ENCODE peak calls at places on chromosomes 12 and 14, in ten cellular contexts. One of them, this sample, is unnamed.

GRCh38 chr12:111066744-111067437 is 146.5 kb upstream of the MYL2 start:
- DNase-seq in SW 1271: peak; percentile 13
- DNase-seq in NT2/D1: no peak
- DNase-seq in AG09319: no peak
- DNase-seq in EL: peak; percentile 9
- DNase-seq in mammary epithelial cell: no peak
- DNase-seq in DMS153: no peak
- DNase-seq in stimulated activated CD4-positive, alpha-beta T cell treated with anti-CD3 and anti-CD28 coated beads, Interleukin-2, amount 100 ng/mL, for 48 hours: no peak
- DNase-seq in activated T-cell treated with anti-CD3 and anti-CD28 coated beads, Interleukin-2, amount 50 U/mL, for 24 hours: no peak
- DNase-seq in activated T-helper 1 cell treated with Interleukin-2 at 50 U/mL for 16 hours: no peak
- DNase-seq in this sample: peak; percentile 59

GRCh38 chr14:89365071-89365801 is 51.8 kb downstream of the FOXN3 start:
- DNase-seq in EL: no peak
- DNase-seq in stimulated activated CD4-positive, alpha-beta T cell treated with anti-CD3 and anti-CD28 coated beads, Interleukin-2, amount 100 ng/mL, for 48 hours: peak; percentile 26
- DNase-seq in activated T-cell treated with anti-CD3 and anti-CD28 coated beads, Interleukin-2, amount 50 U/mL, for 24 hours: peak; percentile 56
- DNase-seq in mammary epithelial cell: no peak
- DNase-seq in DMS153: no peak
- DNase-seq in AG09319: no peak
- DNase-seq in SW 1271: no peak
- DNase-seq in NT2/D1: no peak
- DNase-seq in activated T-helper 1 cell treated with Interleukin-2 at 50 U/mL for 16 hours: peak; percentile 33
- DNase-seq in this sample: peak; percentile 87

GRCh38 chr14:104387385-104388010 is 192.1 kb upstream of the C14orf180 start:
- DNase-seq in AG09319: no peak
- DNase-seq in activated T-helper 1 cell treated with Interleukin-2 at 50 U/mL for 16 hours: no peak
- DNase-seq in activated T-cell treated with anti-CD3 and anti-CD28 coated beads, Interleukin-2, amount 50 U/mL, for 24 hours: peak; percentile 25
- DNase-seq in SW 1271: no peak
- DNase-seq in EL: no peak
- DNase-seq in stimulated activated CD4-positive, alpha-beta T cell treated with anti-CD3 and anti-CD28 coated beads, Interleukin-2, amount 100 ng/mL, for 48 hours: no peak
- DNase-seq in mammary epithelial cell: no peak
- DNase-seq in DMS153: no peak
- DNase-seq in NT2/D1: no peak
- DNase-seq in this sample: no peak

GRCh38 chr12:73665193-73665592 is 872.4 kb upstream of the ATXN7L3B start:
- DNase-seq in AG09319: no peak
- DNase-seq in DMS153: no peak
- DNase-seq in activated T-helper 1 cell treated with Interleukin-2 at 50 U/mL for 16 hours: no peak
- DNase-seq in NT2/D1: no peak
- DNase-seq in mammary epithelial cell: no peak
- DNase-seq in stimulated activated CD4-positive, alpha-beta T cell treated with anti-CD3 and anti-CD28 coated beads, Interleukin-2, amount 100 ng/mL, for 48 hours: no peak
- DNase-seq in SW 1271: no peak
- DNase-seq in EL: no peak
- DNase-seq in activated T-cell treated with anti-CD3 and anti-CD28 coated beads, Interleukin-2, amount 50 U/mL, for 24 hours: no peak
- DNase-seq in this sample: no peak

GRCh38 chr12:92208613-92209121 is 63.0 kb upstream of the BTG1 start:
- DNase-seq in stimulated activated CD4-positive, alpha-beta T cell treated with anti-CD3 and anti-CD28 coated beads, Interleukin-2, amount 100 ng/mL, for 48 hours: no peak
- DNase-seq in NT2/D1: no peak
- DNase-seq in DMS153: peak; percentile 19
- DNase-seq in EL: peak; percentile 10
- DNase-seq in mammary epithelial cell: peak; percentile 65
- DNase-seq in activated T-cell treated with anti-CD3 and anti-CD28 coated beads, Interleukin-2, amount 50 U/mL, for 24 hours: peak; percentile 49
- DNase-seq in activated T-helper 1 cell treated with Interleukin-2 at 50 U/mL for 16 hours: no peak
- DNase-seq in SW 1271: no peak
- DNase-seq in AG09319: no peak
- DNase-seq in this sample: peak; percentile 66

GRCh38 chr12:11711675-11712327 is 62.3 kb downstream of the ETV6 start:
- DNase-seq in activated T-cell treated with anti-CD3 and anti-CD28 coated beads, Interleukin-2, amount 50 U/mL, for 24 hours: no peak
- DNase-seq in stimulated activated CD4-positive, alpha-beta T cell treated with anti-CD3 and anti-CD28 coated beads, Interleukin-2, amount 100 ng/mL, for 48 hours: no peak
- DNase-seq in EL: peak; percentile 15
- DNase-seq in DMS153: no peak
- DNase-seq in mammary epithelial cell: no peak
- DNase-seq in AG09319: peak; percentile 45
- DNase-seq in activated T-helper 1 cell treated with Interleukin-2 at 50 U/mL for 16 hours: no peak
- DNase-seq in NT2/D1: no peak
- DNase-seq in SW 1271: no peak
- DNase-seq in this sample: no peak

GRCh38 chr12:56676851-56677601 is 11.1 kb downstream of the PTGES3 start:
- DNase-seq in DMS153: no peak
- DNase-seq in AG09319: no peak
- DNase-seq in stimulated activated CD4-positive, alpha-beta T cell treated with anti-CD3 and anti-CD28 coated beads, Interleukin-2, amount 100 ng/mL, for 48 hours: no peak
- DNase-seq in EL: no peak
- DNase-seq in activated T-cell treated with anti-CD3 and anti-CD28 coated beads, Interleukin-2, amount 50 U/mL, for 24 hours: peak; percentile 28
- DNase-seq in NT2/D1: no peak
- DNase-seq in activated T-helper 1 cell treated with Interleukin-2 at 50 U/mL for 16 hours: no peak
- DNase-seq in SW 1271: no peak
- DNase-seq in mammary epithelial cell: no peak
- DNase-seq in this sample: no peak

GRCh38 chr12:4037747-4038312 is 164.6 kb upstream of the PARP11 start:
- DNase-seq in EL: peak; percentile 42
- DNase-seq in mammary epithelial cell: peak; percentile 47
- DNase-seq in stimulated activated CD4-positive, alpha-beta T cell treated with anti-CD3 and anti-CD28 coated beads, Interleukin-2, amount 100 ng/mL, for 48 hours: no peak
- DNase-seq in AG09319: no peak
- DNase-seq in NT2/D1: no peak
- DNase-seq in activated T-cell treated with anti-CD3 and anti-CD28 coated beads, Interleukin-2, amount 50 U/mL, for 24 hours: no peak
- DNase-seq in SW 1271: peak; percentile 62
- DNase-seq in activated T-helper 1 cell treated with Interleukin-2 at 50 U/mL for 16 hours: no peak
- DNase-seq in DMS153: no peak
- DNase-seq in this sample: no peak

GRCh38 chr14:92638266-92638665 is 110.2 kb downstream of the LGMN start:
- DNase-seq in AG09319: no peak
- DNase-seq in stimulated activated CD4-positive, alpha-beta T cell treated with anti-CD3 and anti-CD28 coated beads, Interleukin-2, amount 100 ng/mL, for 48 hours: no peak
- DNase-seq in mammary epithelial cell: no peak
- DNase-seq in activated T-cell treated with anti-CD3 and anti-CD28 coated beads, Interleukin-2, amount 50 U/mL, for 24 hours: no peak
- DNase-seq in activated T-helper 1 cell treated with Interleukin-2 at 50 U/mL for 16 hours: no peak
- DNase-seq in SW 1271: no peak
- DNase-seq in EL: no peak
- DNase-seq in DMS153: no peak
- DNase-seq in NT2/D1: no peak
- DNase-seq in this sample: no peak

GRCh38 chr12:104521731-104522130 is 65.0 kb downstream of the CHST11 start:
- DNase-seq in EL: peak; percentile 26
- DNase-seq in NT2/D1: no peak
- DNase-seq in DMS153: no peak
- DNase-seq in mammary epithelial cell: no peak
- DNase-seq in AG09319: no peak
- DNase-seq in activated T-helper 1 cell treated with Interleukin-2 at 50 U/mL for 16 hours: no peak
- DNase-seq in stimulated activated CD4-positive, alpha-beta T cell treated with anti-CD3 and anti-CD28 coated beads, Interleukin-2, amount 100 ng/mL, for 48 hours: no peak
- DNase-seq in activated T-cell treated with anti-CD3 and anti-CD28 coated beads, Interleukin-2, amount 50 U/mL, for 24 hours: no peak
- DNase-seq in SW 1271: no peak
- DNase-seq in this sample: no peak

GRCh38 chr12:76299536-76300296 is 48.5 kb downstream of the BBS10 start:
- DNase-seq in EL: peak; percentile 43
- DNase-seq in mammary epithelial cell: no peak
- DNase-seq in DMS153: no peak
- DNase-seq in activated T-cell treated with anti-CD3 and anti-CD28 coated beads, Interleukin-2, amount 50 U/mL, for 24 hours: no peak
- DNase-seq in AG09319: no peak
- DNase-seq in SW 1271: peak; percentile 68
- DNase-seq in stimulated activated CD4-positive, alpha-beta T cell treated with anti-CD3 and anti-CD28 coated beads, Interleukin-2, amount 100 ng/mL, for 48 hours: no peak
- DNase-seq in activated T-helper 1 cell treated with Interleukin-2 at 50 U/mL for 16 hours: no peak
- DNase-seq in NT2/D1: no peak
- DNase-seq in this sample: no peak

GRCh38 chr12:31000751-31001150 is 72.9 kb upstream of the DDX11 start:
- DNase-seq in NT2/D1: no peak
- DNase-seq in activated T-helper 1 cell treated with Interleukin-2 at 50 U/mL for 16 hours: no peak
- DNase-seq in EL: peak; percentile 54
- DNase-seq in DMS153: peak; percentile 19
- DNase-seq in mammary epithelial cell: peak; percentile 16
- DNase-seq in activated T-cell treated with anti-CD3 and anti-CD28 coated beads, Interleukin-2, amount 50 U/mL, for 24 hours: no peak
- DNase-seq in AG09319: no peak
- DNase-seq in SW 1271: no peak
- DNase-seq in stimulated activated CD4-positive, alpha-beta T cell treated with anti-CD3 and anti-CD28 coated beads, Interleukin-2, amount 100 ng/mL, for 48 hours: no peak
- DNase-seq in this sample: no peak

GRCh38 chr14:37985826-37986470 is 221.8 kb upstream of the SSTR1 start:
- DNase-seq in stimulated activated CD4-positive, alpha-beta T cell treated with anti-CD3 and anti-CD28 coated beads, Interleukin-2, amount 100 ng/mL, for 48 hours: peak; percentile 26
- DNase-seq in activated T-helper 1 cell treated with Interleukin-2 at 50 U/mL for 16 hours: peak; percentile 4
- DNase-seq in DMS153: peak; percentile 1
- DNase-seq in mammary epithelial cell: no peak
- DNase-seq in NT2/D1: peak; percentile 28
- DNase-seq in EL: peak; percentile 67
- DNase-seq in SW 1271: peak; percentile 45
- DNase-seq in activated T-cell treated with anti-CD3 and anti-CD28 coated beads, Interleukin-2, amount 50 U/mL, for 24 hours: peak; percentile 47
- DNase-seq in AG09319: no peak
- DNase-seq in this sample: peak; percentile 24

GRCh38 chr12:92039048-92039447 is 106.6 kb downstream of the BTG1 start:
- DNase-seq in stimulated activated CD4-positive, alpha-beta T cell treated with anti-CD3 and anti-CD28 coated beads, Interleukin-2, amount 100 ng/mL, for 48 hours: no peak
- DNase-seq in DMS153: peak; percentile 16
- DNase-seq in NT2/D1: no peak
- DNase-seq in activated T-helper 1 cell treated with Interleukin-2 at 50 U/mL for 16 hours: no peak
- DNase-seq in mammary epithelial cell: no peak
- DNase-seq in SW 1271: no peak
- DNase-seq in EL: no peak
- DNase-seq in AG09319: no peak
- DNase-seq in activated T-cell treated with anti-CD3 and anti-CD28 coated beads, Interleukin-2, amount 50 U/mL, for 24 hours: no peak
- DNase-seq in this sample: no peak

GRCh38 chr14:22753586-22753985 is 12.9 kb upstream of the OXA1L start:
- DNase-seq in stimulated activated CD4-positive, alpha-beta T cell treated with anti-CD3 and anti-CD28 coated beads, Interleukin-2, amount 100 ng/mL, for 48 hours: no peak
- DNase-seq in SW 1271: no peak
- DNase-seq in NT2/D1: no peak
- DNase-seq in AG09319: no peak
- DNase-seq in activated T-cell treated with anti-CD3 and anti-CD28 coated beads, Interleukin-2, amount 50 U/mL, for 24 hours: no peak
- DNase-seq in mammary epithelial cell: no peak
- DNase-seq in EL: no peak
- DNase-seq in activated T-helper 1 cell treated with Interleukin-2 at 50 U/mL for 16 hours: no peak
- DNase-seq in DMS153: no peak
- DNase-seq in this sample: no peak

GRCh38 chr12:2652011-2652400 is 142.8 kb upstream of the FKBP4 start:
- DNase-seq in activated T-cell treated with anti-CD3 and anti-CD28 coated beads, Interleukin-2, amount 50 U/mL, for 24 hours: no peak
- DNase-seq in activated T-helper 1 cell treated with Interleukin-2 at 50 U/mL for 16 hours: no peak
- DNase-seq in stimulated activated CD4-positive, alpha-beta T cell treated with anti-CD3 and anti-CD28 coated beads, Interleukin-2, amount 100 ng/mL, for 48 hours: no peak
- DNase-seq in NT2/D1: no peak
- DNase-seq in mammary epithelial cell: no peak
- DNase-seq in SW 1271: no peak
- DNase-seq in EL: no peak
- DNase-seq in AG09319: no peak
- DNase-seq in DMS153: no peak
- DNase-seq in this sample: no peak

GRCh38 chr12:117362391-117362790 is 965 bp upstream of the NOS1 start:
- DNase-seq in EL: no peak
- DNase-seq in activated T-cell treated with anti-CD3 and anti-CD28 coated beads, Interleukin-2, amount 50 U/mL, for 24 hours: no peak
- DNase-seq in AG09319: no peak
- DNase-seq in mammary epithelial cell: no peak
- DNase-seq in stimulated activated CD4-positive, alpha-beta T cell treated with anti-CD3 and anti-CD28 coated beads, Interleukin-2, amount 100 ng/mL, for 48 hours: no peak
- DNase-seq in DMS153: no peak
- DNase-seq in SW 1271: no peak
- DNase-seq in activated T-helper 1 cell treated with Interleukin-2 at 50 U/mL for 16 hours: no peak
- DNase-seq in NT2/D1: no peak
- DNase-seq in this sample: no peak

GRCh38 chr12:58575281-58575680 is 345.0 kb downstream of the LRIG3 start:
- DNase-seq in activated T-cell treated with anti-CD3 and anti-CD28 coated beads, Interleukin-2, amount 50 U/mL, for 24 hours: no peak
- DNase-seq in DMS153: no peak
- DNase-seq in NT2/D1: no peak
- DNase-seq in AG09319: peak; percentile 15
- DNase-seq in EL: peak; percentile 56
- DNase-seq in stimulated activated CD4-positive, alpha-beta T cell treated with anti-CD3 and anti-CD28 coated beads, Interleukin-2, amount 100 ng/mL, for 48 hours: no peak
- DNase-seq in activated T-helper 1 cell treated with Interleukin-2 at 50 U/mL for 16 hours: no peak
- DNase-seq in SW 1271: no peak
- DNase-seq in mammary epithelial cell: no peak
- DNase-seq in this sample: no peak

GRCh38 chr14:102086346-102086971 is 385 bp downstream of the HSP90AA1 start:
- DNase-seq in DMS153: no peak
- DNase-seq in stimulated activated CD4-positive, alpha-beta T cell treated with anti-CD3 and anti-CD28 coated beads, Interleukin-2, amount 100 ng/mL, for 48 hours: peak; percentile 44
- DNase-seq in AG09319: no peak
- DNase-seq in EL: peak; percentile 57
- DNase-seq in SW 1271: peak; percentile 20
- DNase-seq in activated T-helper 1 cell treated with Interleukin-2 at 50 U/mL for 16 hours: peak; percentile 50
- DNase-seq in NT2/D1: no peak
- DNase-seq in mammary epithelial cell: peak; percentile 46
- DNase-seq in activated T-cell treated with anti-CD3 and anti-CD28 coated beads, Interleukin-2, amount 50 U/mL, for 24 hours: no peak
- DNase-seq in this sample: peak; percentile 65

GRCh38 chr12:65868133-65868705 is 43.9 kb downstream of the HMGA2 start:
- DNase-seq in activated T-cell treated with anti-CD3 and anti-CD28 coated beads, Interleukin-2, amount 50 U/mL, for 24 hours: no peak
- DNase-seq in stimulated activated CD4-positive, alpha-beta T cell treated with anti-CD3 and anti-CD28 coated beads, Interleukin-2, amount 100 ng/mL, for 48 hours: no peak
- DNase-seq in SW 1271: peak; percentile 63
- DNase-seq in activated T-helper 1 cell treated with Interleukin-2 at 50 U/mL for 16 hours: no peak
- DNase-seq in EL: peak; percentile 79
- DNase-seq in mammary epithelial cell: peak; percentile 46
- DNase-seq in AG09319: peak; percentile 80
- DNase-seq in DMS153: no peak
- DNase-seq in NT2/D1: no peak
- DNase-seq in this sample: no peak

GRCh38 chr14:100662850-100663527 is 63.7 kb upstream of the DLK1 start:
- DNase-seq in NT2/D1: peak; percentile 54
- DNase-seq in SW 1271: peak; percentile 40
- DNase-seq in activated T-helper 1 cell treated with Interleukin-2 at 50 U/mL for 16 hours: peak; percentile 19
- DNase-seq in mammary epithelial cell: peak; percentile 20
- DNase-seq in activated T-cell treated with anti-CD3 and anti-CD28 coated beads, Interleukin-2, amount 50 U/mL, for 24 hours: peak; percentile 71
- DNase-seq in stimulated activated CD4-positive, alpha-beta T cell treated with anti-CD3 and anti-CD28 coated beads, Interleukin-2, amount 100 ng/mL, for 48 hours: peak; percentile 63
- DNase-seq in EL: peak; percentile 57
- DNase-seq in DMS153: peak; percentile 39
- DNase-seq in AG09319: no peak
- DNase-seq in this sample: peak; percentile 88

GRCh38 chr14:92160619-92161018 is 38.9 kb downstream of the CPSF2 start:
- DNase-seq in SW 1271: no peak
- DNase-seq in activated T-helper 1 cell treated with Interleukin-2 at 50 U/mL for 16 hours: no peak
- DNase-seq in DMS153: no peak
- DNase-seq in mammary epithelial cell: peak; percentile 71
- DNase-seq in NT2/D1: no peak
- DNase-seq in stimulated activated CD4-positive, alpha-beta T cell treated with anti-CD3 and anti-CD28 coated beads, Interleukin-2, amount 100 ng/mL, for 48 hours: no peak
- DNase-seq in activated T-cell treated with anti-CD3 and anti-CD28 coated beads, Interleukin-2, amount 50 U/mL, for 24 hours: no peak
- DNase-seq in EL: peak; percentile 53
- DNase-seq in AG09319: peak; percentile 64
- DNase-seq in this sample: no peak

GRCh38 chr14:60343571-60344071 is 94.6 kb downstream of the PPM1A start:
- DNase-seq in NT2/D1: no peak
- DNase-seq in activated T-helper 1 cell treated with Interleukin-2 at 50 U/mL for 16 hours: no peak
- DNase-seq in DMS153: no peak
- DNase-seq in activated T-cell treated with anti-CD3 and anti-CD28 coated beads, Interleukin-2, amount 50 U/mL, for 24 hours: no peak
- DNase-seq in AG09319: no peak
- DNase-seq in stimulated activated CD4-positive, alpha-beta T cell treated with anti-CD3 and anti-CD28 coated beads, Interleukin-2, amount 100 ng/mL, for 48 hours: no peak
- DNase-seq in mammary epithelial cell: no peak
- DNase-seq in EL: no peak
- DNase-seq in SW 1271: no peak
- DNase-seq in this sample: no peak

GRCh38 chr12:25051583-25052190 is 102.8 kb upstream of the BCAT1 start:
- DNase-seq in activated T-helper 1 cell treated with Interleukin-2 at 50 U/mL for 16 hours: peak; percentile 8
- DNase-seq in activated T-cell treated with anti-CD3 and anti-CD28 coated beads, Interleukin-2, amount 50 U/mL, for 24 hours: peak; percentile 58
- DNase-seq in stimulated activated CD4-positive, alpha-beta T cell treated with anti-CD3 and anti-CD28 coated beads, Interleukin-2, amount 100 ng/mL, for 48 hours: peak; percentile 29
- DNase-seq in EL: no peak
- DNase-seq in DMS153: no peak
- DNase-seq in AG09319: no peak
- DNase-seq in SW 1271: no peak
- DNase-seq in mammary epithelial cell: no peak
- DNase-seq in NT2/D1: no peak
- DNase-seq in this sample: peak; percentile 95

GRCh38 chr12:39441963-39442894 is 691 bp downstream of the KIF21A start:
- DNase-seq in EL: peak; percentile 40
- DNase-seq in stimulated activated CD4-positive, alpha-beta T cell treated with anti-CD3 and anti-CD28 coated beads, Interleukin-2, amount 100 ng/mL, for 48 hours: peak; percentile 37
- DNase-seq in activated T-helper 1 cell treated with Interleukin-2 at 50 U/mL for 16 hours: peak; percentile 4
- DNase-seq in mammary epithelial cell: peak; percentile 57
- DNase-seq in AG09319: no peak
- DNase-seq in SW 1271: peak; percentile 50
- DNase-seq in activated T-cell treated with anti-CD3 and anti-CD28 coated beads, Interleukin-2, amount 50 U/mL, for 24 hours: peak; percentile 68
- DNase-seq in NT2/D1: peak; percentile 15
- DNase-seq in DMS153: peak; percentile 11
- DNase-seq in this sample: no peak

GRCh38 chr12:47954467-47955045 is 8.8 kb upstream of the TMEM106C start:
- DNase-seq in mammary epithelial cell: no peak
- DNase-seq in activated T-cell treated with anti-CD3 and anti-CD28 coated beads, Interleukin-2, amount 50 U/mL, for 24 hours: no peak
- DNase-seq in stimulated activated CD4-positive, alpha-beta T cell treated with anti-CD3 and anti-CD28 coated beads, Interleukin-2, amount 100 ng/mL, for 48 hours: no peak
- DNase-seq in NT2/D1: no peak
- DNase-seq in EL: peak; percentile 13
- DNase-seq in activated T-helper 1 cell treated with Interleukin-2 at 50 U/mL for 16 hours: no peak
- DNase-seq in AG09319: no peak
- DNase-seq in SW 1271: no peak
- DNase-seq in DMS153: no peak
- DNase-seq in this sample: no peak

GRCh38 chr14:69683971-69684370 is 72.6 kb downstream of the SUSD6 start:
- DNase-seq in activated T-cell treated with anti-CD3 and anti-CD28 coated beads, Interleukin-2, amount 50 U/mL, for 24 hours: no peak
- DNase-seq in AG09319: no peak
- DNase-seq in DMS153: no peak
- DNase-seq in SW 1271: no peak
- DNase-seq in mammary epithelial cell: no peak
- DNase-seq in EL: no peak
- DNase-seq in activated T-helper 1 cell treated with Interleukin-2 at 50 U/mL for 16 hours: no peak
- DNase-seq in stimulated activated CD4-positive, alpha-beta T cell treated with anti-CD3 and anti-CD28 coated beads, Interleukin-2, amount 100 ng/mL, for 48 hours: no peak
- DNase-seq in NT2/D1: no peak
- DNase-seq in this sample: no peak

GRCh38 chr14:68177728-68178127 is 358.1 kb downstream of the RAD51B start:
- DNase-seq in NT2/D1: no peak
- DNase-seq in DMS153: no peak
- DNase-seq in stimulated activated CD4-positive, alpha-beta T cell treated with anti-CD3 and anti-CD28 coated beads, Interleukin-2, amount 100 ng/mL, for 48 hours: no peak
- DNase-seq in activated T-cell treated with anti-CD3 and anti-CD28 coated beads, Interleukin-2, amount 50 U/mL, for 24 hours: no peak
- DNase-seq in EL: no peak
- DNase-seq in SW 1271: no peak
- DNase-seq in AG09319: no peak
- DNase-seq in mammary epithelial cell: no peak
- DNase-seq in activated T-helper 1 cell treated with Interleukin-2 at 50 U/mL for 16 hours: no peak
- DNase-seq in this sample: no peak